ENCODE peak calls at places on chromosomes 13 and 19, in seven cellular contexts. Q is NCI-H1694 treated with DMSO at 0.1 percent for 48 hours; W is testis; N is HFF-Myc; O is sigmoid colon; X is activated CD4-positive, alpha-beta T cell treated with anti-CD3 and anti-CD28 coated beads, Interleukin-2, amount 50 U/mL, for 1 hour; R is NCI-H146. Z is an unnamed sample.

GRCh38 chr19:574658-575526 is 2.5 kb downstream of the BSG start:
- DNase-seq in Q (no peak), W (peak; percentile 65), N (no peak), O (no peak), X (no peak), R (no peak), Z (no peak)

GRCh38 chr19:17109962-17110598 is 34.5 kb downstream of the MYO9B start:
- DNase-seq in Q (no peak), W (peak; percentile 42), N (no peak), O (no peak), X (no peak), R (no peak), Z (no peak)

GRCh38 chr19:43552616-43553015 is 19.6 kb downstream of the ZNF575 start:
- DNase-seq in Q (peak; percentile 59), W (no peak), N (no peak), O (no peak), X (no peak), R (no peak), Z (no peak)

GRCh38 chr19:51439021-51439465 is 19.2 kb downstream of the SIGLEC8 start:
- DNase-seq in Q (no peak), W (no peak), N (no peak), O (no peak), X (peak; percentile 9), R (no peak), Z (no peak)

GRCh38 chr13:66402546-66402945 is 827.6 kb downstream of the PCDH9 start:
- DNase-seq in Q (no peak), W (no peak), N (no peak), O (no peak), X (no peak), R (no peak), Z (no peak)

GRCh38 chr13:21134475-21134874 is 41.9 kb downstream of the SKA3 start:
- DNase-seq in Q (no peak), W (no peak), N (no peak), O (no peak), X (no peak), R (no peak), Z (no peak)

GRCh38 chr13:76414320-76414719 is 471.9 kb downstream of the KCTD12 start:
- DNase-seq in Q (no peak), W (no peak), N (no peak), O (no peak), X (no peak), R (no peak), Z (no peak)

GRCh38 chr19:1997353-1998233 is 17.9 kb downstream of the BTBD2 start:
- DNase-seq in Q (no peak), W (no peak), N (no peak), O (no peak), X (no peak), R (no peak), Z (no peak)

GRCh38 chr19:52138614-52139290 is 986 bp downstream of the ZNF616 start:
- DNase-seq in Q (peak; percentile 49), W (peak; percentile 72), N (no peak), O (no peak), X (no peak), R (peak; percentile 81), Z (peak; percentile 62)

GRCh38 chr13:35833571-35834305 is 297.4 kb downstream of the DCLK1 start:
- DNase-seq in Q (peak; percentile 63), W (no peak), N (no peak), O (no peak), X (no peak), R (no peak), Z (no peak)

GRCh38 chr19:45901912-45902650 is at the start of gene MYPOP:
- DNase-seq in Q (no peak), W (no peak), N (no peak), O (no peak), X (no peak), R (peak; percentile 56), Z (no peak)

GRCh38 chr19:54352546-54352945 is 12.2 kb downstream of the LAIR1 start:
- DNase-seq in Q (no peak), W (no peak), N (no peak), O (no peak), X (no peak), R (no peak), Z (no peak)

GRCh38 chr19:58229255-58229639 is 533 bp downstream of the ZNF544 start:
- DNase-seq in Q (no peak), W (peak; percentile 34), N (no peak), O (no peak), X (peak; percentile 11), R (peak; percentile 69), Z (peak; percentile 45)

GRCh38 chr13:106656214-106656613 is 88.3 kb upstream of the ARGLU1 start:
- DNase-seq in Q (no peak), W (no peak), N (no peak), O (no peak), X (no peak), R (no peak), Z (no peak)

GRCh38 chr19:50239916-50240585 is 36.6 kb downstream of the MYH14 start:
- DNase-seq in Q (no peak), W (no peak), N (peak; percentile 4), O (no peak), X (no peak), R (no peak), Z (no peak)

GRCh38 chr19:28532765-28533341 is 680.1 kb downstream of the UQCRFS1 start:
- DNase-seq in Q (no peak), W (no peak), N (no peak), O (no peak), X (no peak), R (no peak), Z (no peak)

GRCh38 chr19:19488041-19488874 is 27.1 kb downstream of the TSSK6 start:
- DNase-seq in Q (no peak), W (peak; percentile 43), N (no peak), O (no peak), X (no peak), R (peak; percentile 32), Z (no peak)

GRCh38 chr13:73258396-73258795 is 199.6 kb downstream of the KLF5 start:
- DNase-seq in Q (no peak), W (no peak), N (no peak), O (no peak), X (no peak), R (no peak), Z (no peak)

GRCh38 chr19:33904681-33905080 is 108.0 kb downstream of the KCTD15 start:
- DNase-seq in Q (no peak), W (no peak), N (no peak), O (no peak), X (no peak), R (no peak), Z (no peak)

GRCh38 chr13:106520205-106521004 is 15.1 kb downstream of the EFNB2 start:
- DNase-seq in Q (peak; percentile 63), W (no peak), N (no peak), O (no peak), X (no peak), R (peak; percentile 12), Z (peak; percentile 37)

GRCh38 chr19:50255115-50255514 is 51.7 kb downstream of the MYH14 start:
- DNase-seq in Q (no peak), W (no peak), N (no peak), O (no peak), X (no peak), R (no peak), Z (no peak)

GRCh38 chr19:12350890-12351197 is 14.6 kb downstream of the ZNF442 start:
- DNase-seq in Q (no peak), W (no peak), N (no peak), O (no peak), X (no peak), R (no peak), Z (no peak)

GRCh38 chr19:37929512-37929911 is 22.5 kb downstream of the SIPA1L3 start:
- DNase-seq in Q (no peak), W (no peak), N (no peak), O (no peak), X (no peak), R (no peak), Z (no peak)

GRCh38 chr19:10719466-10719961 is 1.6 kb downstream of the DNM2 start:
- DNase-seq in Q (no peak), W (peak; percentile 68), N (no peak), O (no peak), X (no peak), R (no peak), Z (no peak)

GRCh38 chr13:102295316-102296048 is 106.4 kb downstream of the FGF14 start:
- DNase-seq in Q (no peak), W (no peak), N (no peak), O (no peak), X (no peak), R (no peak), Z (no peak)

GRCh38 chr19:38734426-38735256 is 9.6 kb downstream of the CAPN12 start:
- DNase-seq in Q (no peak), W (no peak), N (no peak), O (peak; percentile 65), X (peak; percentile 24), R (no peak), Z (no peak)

GRCh38 chr13:48437381-48437780 is 24.5 kb upstream of the LPAR6 start:
- DNase-seq in Q (no peak), W (peak; percentile 48), N (no peak), O (peak; percentile 76), X (no peak), R (no peak), Z (no peak)

GRCh38 chr13:40993987-40994386 is 25.1 kb downstream of the ELF1 start:
- DNase-seq in Q (no peak), W (no peak), N (no peak), O (no peak), X (no peak), R (peak; percentile 67), Z (peak; percentile 44)